ENCODE peak calls at places on chromosomes 3 and 15, in ten cellular contexts. One of them, this sample, is unnamed.

GRCh38 chr15:68695061-68695595 is 116.3 kb downstream of the CORO2B start:
- DNase-seq in esophagus squamous epithelium: no peak
- DNase-seq in ureter: no peak
- DNase-seq in kidney: no peak
- DNase-seq in central memory CD4-positive, alpha-beta T cell: no peak
- DNase-seq in T-helper 9 cell: no peak
- DNase-seq in GM03348: no peak
- DNase-seq in H4: no peak
- DNase-seq in SW480: no peak
- DNase-seq in IMR-90: no peak
- DNase-seq in this sample: no peak

GRCh38 chr15:39429898-39430357 is 151.0 kb upstream of the THBS1 start:
- DNase-seq in esophagus squamous epithelium: no peak
- DNase-seq in ureter: no peak
- DNase-seq in kidney: no peak
- DNase-seq in central memory CD4-positive, alpha-beta T cell: no peak
- DNase-seq in T-helper 9 cell: no peak
- DNase-seq in GM03348: peak; percentile 79
- DNase-seq in H4: peak; percentile 73
- DNase-seq in SW480: no peak
- DNase-seq in IMR-90: peak; percentile 95
- DNase-seq in this sample: no peak

GRCh38 chr15:42736178-42736792 is 643 bp downstream of the CDAN1 start:
- DNase-seq in esophagus squamous epithelium: no peak
- DNase-seq in ureter: no peak
- DNase-seq in kidney: no peak
- DNase-seq in central memory CD4-positive, alpha-beta T cell: no peak
- DNase-seq in T-helper 9 cell: no peak
- DNase-seq in GM03348: peak; percentile 75
- DNase-seq in H4: no peak
- DNase-seq in SW480: no peak
- DNase-seq in IMR-90: no peak
- DNase-seq in this sample: no peak

GRCh38 chr3:195522254-195523023 is 20.7 kb downstream of the PPP1R2 start:
- DNase-seq in esophagus squamous epithelium: no peak
- DNase-seq in ureter: no peak
- DNase-seq in kidney: no peak
- DNase-seq in central memory CD4-positive, alpha-beta T cell: peak; percentile 44
- DNase-seq in T-helper 9 cell: no peak
- DNase-seq in GM03348: peak; percentile 68
- DNase-seq in H4: no peak
- DNase-seq in SW480: peak; percentile 38
- DNase-seq in IMR-90: peak; percentile 35
- DNase-seq in this sample: no peak

GRCh38 chr15:45535486-45536042 is 13.0 kb upstream of the SLC30A4 start:
- DNase-seq in esophagus squamous epithelium: no peak
- DNase-seq in ureter: no peak
- DNase-seq in kidney: no peak
- DNase-seq in central memory CD4-positive, alpha-beta T cell: no peak
- DNase-seq in T-helper 9 cell: no peak
- DNase-seq in GM03348: no peak
- DNase-seq in H4: no peak
- DNase-seq in SW480: no peak
- DNase-seq in IMR-90: no peak
- DNase-seq in this sample: no peak

GRCh38 chr3:100103558-100104441 is 10.5 kb downstream of the FILIP1L start:
- DNase-seq in esophagus squamous epithelium: no peak
- DNase-seq in ureter: no peak
- DNase-seq in kidney: no peak
- DNase-seq in central memory CD4-positive, alpha-beta T cell: no peak
- DNase-seq in T-helper 9 cell: no peak
- DNase-seq in GM03348: no peak
- DNase-seq in H4: peak; percentile 98
- DNase-seq in SW480: peak; percentile 7
- DNase-seq in IMR-90: peak; percentile 93
- DNase-seq in this sample: no peak

GRCh38 chr3:135125171-135125801 is 330.2 kb downstream of the EPHB1 start:
- DNase-seq in esophagus squamous epithelium: no peak
- DNase-seq in ureter: no peak
- DNase-seq in kidney: no peak
- DNase-seq in central memory CD4-positive, alpha-beta T cell: no peak
- DNase-seq in T-helper 9 cell: no peak
- DNase-seq in GM03348: peak; percentile 70
- DNase-seq in H4: no peak
- DNase-seq in SW480: peak; percentile 8
- DNase-seq in IMR-90: peak; percentile 27
- DNase-seq in this sample: no peak

GRCh38 chr3:31014317-31015040 is 120.0 kb upstream of the GADL1 start:
- DNase-seq in esophagus squamous epithelium: no peak
- DNase-seq in ureter: no peak
- DNase-seq in kidney: no peak
- DNase-seq in central memory CD4-positive, alpha-beta T cell: no peak
- DNase-seq in T-helper 9 cell: no peak
- DNase-seq in GM03348: peak; percentile 32
- DNase-seq in H4: no peak
- DNase-seq in SW480: no peak
- DNase-seq in IMR-90: peak; percentile 19
- DNase-seq in this sample: no peak

GRCh38 chr3:89221913-89222312 is 114.5 kb downstream of the EPHA3 start:
- DNase-seq in esophagus squamous epithelium: no peak
- DNase-seq in ureter: no peak
- DNase-seq in kidney: no peak
- DNase-seq in central memory CD4-positive, alpha-beta T cell: no peak
- DNase-seq in T-helper 9 cell: no peak
- DNase-seq in GM03348: no peak
- DNase-seq in H4: no peak
- DNase-seq in SW480: no peak
- DNase-seq in IMR-90: no peak
- DNase-seq in this sample: no peak

GRCh38 chr15:75109731-75110130 is 86.3 kb downstream of the PPCDC start:
- DNase-seq in esophagus squamous epithelium: no peak
- DNase-seq in ureter: no peak
- DNase-seq in kidney: no peak
- DNase-seq in central memory CD4-positive, alpha-beta T cell: no peak
- DNase-seq in T-helper 9 cell: no peak
- DNase-seq in GM03348: no peak
- DNase-seq in H4: no peak
- DNase-seq in SW480: no peak
- DNase-seq in IMR-90: no peak
- DNase-seq in this sample: no peak